ENCODE peak calls at places on chromosomes 2 and 18, in ten cellular contexts. J, V, Y, X, T, L, O, A, R and W are unnamed samples. For H3K4me1 and H3K27me3, the result is how much of the 10 kb centered on the place peaks cover.

GRCh38 chr2:207768168-207768890 is 1.4 kb downstream of the FZD5 start:
- DNase-seq in J (peak), V (peak), Y (no peak), X (peak), T (peak), L (peak), O (peak), A (no peak), R (peak), W (peak)

GRCh38 chr2:217934321-217935131 is 68.3 kb downstream of the TNS1 start:
- DNase-seq in J (peak), V (peak), Y (no peak), X (peak), T (peak), L (no peak), O (peak), A (no peak), R (no peak), W (peak)

GRCh38 chr2:134177351-134177931 is 76.4 kb upstream of the MGAT5 start:
- DNase-seq in J (no peak), V (no peak), Y (no peak), X (no peak), T (no peak), L (no peak), O (peak), A (no peak), R (peak), W (no peak)

GRCh38 chr2:216139884-216140283 is 30.7 kb downstream of the XRCC5 start:
- DNase-seq in J (no peak), V (no peak), Y (no peak), X (no peak), T (no peak), L (no peak), O (peak), A (no peak), R (peak), W (no peak)

GRCh38 chr2:173149491-173149890 is 73.8 kb downstream of the MAP3K20 start:
- DNase-seq in J (no peak), V (no peak), Y (peak), X (no peak), T (no peak), L (peak), O (no peak), A (no peak), R (no peak), W (no peak)

GRCh38 chr18:24928479-24928878 is 423.5 kb downstream of the ZNF521 start:
- DNase-seq in J (no peak), V (no peak), Y (no peak), X (no peak), T (no peak), L (no peak), O (no peak), A (no peak), R (no peak), W (no peak)

GRCh38 chr2:174643356-174643755 is 45.8 kb upstream of the WIPF1 start:
- DNase-seq in J (no peak), V (no peak), Y (no peak), X (no peak), T (no peak), L (no peak), O (no peak), A (no peak), R (no peak), W (no peak)

GRCh38 chr2:43008388-43008787 is 216.0 kb upstream of the HAAO start:
- DNase-seq in J (peak), V (no peak), Y (no peak), X (no peak), T (no peak), L (no peak), O (no peak), A (no peak), R (no peak), W (no peak)

GRCh38 chr2:55277310-55277709 is 8.3 kb upstream of the MTIF2 start:
- DNase-seq in J (no peak), V (no peak), Y (no peak), X (no peak), T (no peak), L (no peak), O (no peak), A (no peak), R (no peak), W (no peak)

GRCh38 chr18:24019641-24020331 is 5.2 kb downstream of the TTC39C start:
- DNase-seq in J (no peak), V (no peak), Y (peak), X (no peak), T (no peak), L (peak), O (no peak), A (no peak), R (no peak), W (no peak)

GRCh38 chr18:984004-984403 is 79.3 kb downstream of the ADCYAP1 start:
- DNase-seq in J (no peak), V (no peak), Y (no peak), X (no peak), T (no peak), L (no peak), O (no peak), A (no peak), R (no peak), W (no peak)

GRCh38 chr18:7923105-7923504 is 356.0 kb downstream of the PTPRM start:
- DNase-seq in J (no peak), V (no peak), Y (no peak), X (no peak), T (no peak), L (no peak), O (no peak), A (no peak), R (no peak), W (no peak)

GRCh38 chr2:65372619-65373018 is 59.8 kb downstream of the SPRED2 start:
- DNase-seq in J (no peak), V (no peak), Y (no peak), X (no peak), T (no peak), L (no peak), O (no peak), A (no peak), R (no peak), W (no peak)

GRCh38 chr18:65936678-65937077 is 185.9 kb downstream of the CDH7 start:
- DNase-seq in J (no peak), V (no peak), Y (no peak), X (no peak), T (no peak), L (no peak), O (no peak), A (no peak), R (no peak), W (no peak)

GRCh38 chr2:101205521-101205998 is 47.1 kb upstream of the CNOT11 start:
- DNase-seq in J (peak), V (peak), Y (no peak), X (peak), T (peak), L (no peak), O (peak), A (peak), R (peak), W (peak)

GRCh38 chr18:59646946-59647307 is 50.3 kb downstream of the CCBE1 start:
- DNase-seq in J (no peak), V (peak), Y (no peak), X (no peak), T (no peak), L (no peak), O (peak), A (no peak), R (no peak), W (no peak)

GRCh38 chr2:16091576-16092282 is 151.4 kb downstream of the MYCN start:
- DNase-seq in J (no peak), V (no peak), Y (no peak), X (no peak), T (no peak), L (no peak), O (no peak), A (no peak), R (no peak), W (no peak)

GRCh38 chr2:78065366-78065765 is 543.2 kb upstream of the LRRTM4 start:
- DNase-seq in J (no peak), V (no peak), Y (no peak), X (no peak), T (no peak), L (no peak), O (no peak), A (no peak), R (no peak), W (no peak)

GRCh38 chr2:186325827-186326535 is 160.1 kb upstream of the ZC3H15 start:
- DNase-seq in J (no peak), V (peak), Y (no peak), X (no peak), T (no peak), L (no peak), O (no peak), A (no peak), R (peak), W (no peak)

GRCh38 chr2:239365782-239366435 is 34.9 kb downstream of the HDAC4 start:
- DNase-seq in J (no peak), V (no peak), Y (no peak), X (no peak), T (no peak), L (no peak), O (no peak), A (no peak), R (no peak), W (no peak)

GRCh38 chr2:6111676-6112294 is 419.6 kb downstream of the SOX11 start:
- DNase-seq in J (no peak), V (no peak), Y (no peak), X (no peak), T (no peak), L (no peak), O (no peak), A (no peak), R (no peak), W (no peak)

GRCh38 chr2:175233135-175233719 is 51.7 kb upstream of the ATP5MC3 start:
- DNase-seq in J (no peak), V (peak), Y (no peak), X (no peak), T (no peak), L (no peak), O (peak), A (no peak), R (peak), W (no peak)

GRCh38 chr2:194346189-194346588 is 1310.8 kb upstream of the SLC39A10 start:
- DNase-seq in J (no peak), V (no peak), Y (no peak), X (no peak), T (no peak), L (no peak), O (no peak), A (no peak), R (no peak), W (no peak)

GRCh38 chr2:43438342-43438741 is 157.5 kb downstream of the THADA start:
- DNase-seq in J (no peak), V (no peak), Y (no peak), X (no peak), T (no peak), L (no peak), O (no peak), A (no peak), R (no peak), W (no peak)

GRCh38 chr2:45047301-45047700 is 38.0 kb upstream of the SIX2 start:
- DNase-seq in J (no peak), V (no peak), Y (no peak), X (no peak), T (no peak), L (no peak), O (no peak), A (no peak), R (no peak), W (no peak)

GRCh38 chr2:196489366-196489765 is 150.1 kb upstream of the CCDC150 start:
- DNase-seq in J (no peak), V (peak), Y (no peak), X (no peak), T (no peak), L (no peak), O (no peak), A (no peak), R (no peak), W (no peak)

GRCh38 chr2:109611467-109612095 is 2.2 kb downstream of the SEPTIN10 start:
- DNase-seq in J (no peak), V (peak), Y (no peak), X (no peak), T (no peak), L (no peak), O (peak), A (no peak), R (no peak), W (no peak)

GRCh38 chr2:85828725-85829124 is 60.1 kb downstream of the ST3GAL5 start:
- DNase-seq in J (no peak), V (peak), Y (no peak), X (no peak), T (no peak), L (no peak), O (no peak), A (no peak), R (no peak), W (no peak)

GRCh38 chr18:67363694-67364093 is 152.8 kb downstream of the DSEL start:
- DNase-seq in J (no peak), V (no peak), Y (no peak), X (no peak), T (no peak), L (no peak), O (no peak), A (no peak), R (no peak), W (no peak)

GRCh38 chr2:159118115-159118858 is 149.8 kb downstream of the TANC1 start:
- DNase-seq in J (peak), V (peak), Y (peak), X (peak), T (peak), L (peak), O (peak), A (peak), R (peak), W (peak)

GRCh38 chr2:159116922-159117321 is 148.5 kb downstream of the TANC1 start:
- DNase-seq in J (no peak), V (no peak), Y (no peak), X (no peak), T (no peak), L (no peak), O (no peak), A (no peak), R (no peak), W (no peak)

GRCh38 chr2:159117658-159118057 is 149.2 kb downstream of the TANC1 start:
- DNase-seq in J (no peak), V (no peak), Y (no peak), X (no peak), T (no peak), L (no peak), O (no peak), A (no peak), R (no peak), W (no peak)

GRCh38 chr2:159119652-159120257 is 151.3 kb downstream of the TANC1 start:
- DNase-seq in J (no peak), V (peak), Y (no peak), X (no peak), T (peak), L (no peak), O (peak), A (no peak), R (no peak), W (peak)

GRCh38 chr2:159118859-159119510 is 150.5 kb downstream of the TANC1 start:
- DNase-seq in J (no peak), V (no peak), Y (no peak), X (no peak), T (no peak), L (no peak), O (no peak), A (no peak), R (no peak), W (no peak)
- H3K4me1 ChIP-seq in J (under half), V (under half), Y (under half), X (under half), T (half or more), L (under half), O (under half), A (under half), R (under half), W (under half)

DNA sequence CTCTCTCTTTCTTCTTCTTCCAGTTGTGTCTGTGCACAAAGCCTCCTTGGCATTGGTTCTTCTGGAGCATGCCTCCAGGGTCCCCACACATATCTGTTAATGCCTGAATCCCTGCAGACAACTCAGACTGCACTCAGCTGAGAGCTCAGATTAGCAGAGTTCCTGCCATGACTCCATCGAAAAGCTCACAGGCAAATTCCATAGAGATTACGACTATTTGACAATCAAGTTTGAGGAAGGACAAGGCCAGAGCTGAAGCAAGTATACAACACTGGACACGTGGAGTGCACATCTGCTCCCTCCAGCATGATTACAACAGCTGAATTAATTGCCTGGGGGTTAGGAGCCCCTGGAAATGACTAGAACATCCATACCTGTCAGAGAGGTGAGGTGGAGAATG is 190.7 kb downstream of the INSIG2 start:
- DNase-seq in J (no peak), V (no peak), Y (no peak), X (no peak), T (no peak), L (no peak), O (no peak), A (no peak), R (no peak), W (no peak)
- H3K27me3 ChIP-seq in J (under half), V (under half), Y (under half), X (under half), T (half or more), L (under half), O (under half), A (under half), R (under half), W (under half)

GRCh38 chr2:8633735-8634313 is 48.0 kb upstream of the ID2 start:
- DNase-seq in J (no peak), V (peak), Y (no peak), X (peak), T (no peak), L (no peak), O (peak), A (no peak), R (peak), W (no peak)
- H3K4me3 ChIP-seq in J (no peak), V (no peak), Y (no peak), X (no peak), T (no peak), L (no peak), O (peak), A (no peak), R (no peak), W (no peak)

GRCh38 chr2:237490009-237490804 is 3.2 kb downstream of the MLPH start:
- DNase-seq in J (no peak), V (no peak), Y (no peak), X (no peak), T (no peak), L (no peak), O (no peak), A (no peak), R (peak), W (no peak)

GRCh38 chr2:237486819-237487448 is at the start of gene MLPH:
- DNase-seq in J (no peak), V (peak), Y (no peak), X (peak), T (peak), L (no peak), O (peak), A (no peak), R (peak), W (peak)

GRCh38 chr2:237488901-237489860 is 2.1 kb downstream of the MLPH start:
- DNase-seq in J (no peak), V (no peak), Y (no peak), X (no peak), T (no peak), L (no peak), O (peak), A (no peak), R (peak), W (no peak)

GRCh38 chr2:237487496-237487895 is 445 bp downstream of the MLPH start:
- DNase-seq in J (no peak), V (no peak), Y (no peak), X (no peak), T (no peak), L (no peak), O (no peak), A (no peak), R (no peak), W (no peak)

GRCh38 chr2:237488295-237488694 is 1.2 kb downstream of the MLPH start:
- DNase-seq in J (no peak), V (no peak), Y (no peak), X (no peak), T (no peak), L (no peak), O (no peak), A (no peak), R (no peak), W (no peak)
- H3K4me1 ChIP-seq in J (under half), V (under half), Y (under half), X (under half), T (half or more), L (under half), O (under half), A (under half), R (under half), W (under half)

DNA sequence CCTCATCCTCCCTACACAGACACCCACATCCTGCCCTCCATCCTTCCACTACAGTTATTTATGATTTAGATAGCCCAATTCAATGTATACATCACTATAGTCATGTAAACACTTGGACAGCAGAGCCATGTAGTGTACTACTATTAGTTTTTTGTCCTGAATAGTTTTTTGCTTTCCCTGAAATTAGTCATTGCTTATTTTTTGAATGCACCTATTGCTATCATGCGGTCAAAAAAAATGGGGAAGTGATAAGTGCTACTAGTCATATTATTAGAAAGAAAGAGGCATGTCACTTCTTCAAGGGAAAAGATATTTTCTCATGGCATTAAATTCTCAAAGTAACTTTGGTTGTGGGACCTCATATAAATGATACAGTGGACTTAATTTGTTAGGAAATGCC is 6.8 kb upstream of the GREB1 start:
- DNase-seq in J (no peak), V (no peak), Y (no peak), X (no peak), T (no peak), L (no peak), O (no peak), A (no peak), R (no peak), W (no peak)
- H3K27me3 ChIP-seq in J (under half), V (under half), Y (under half), X (under half), T (under half), L (under half), O (under half), A (under half), R (under half), W (under half)